ENCODE peak calls at places on chromosome 18, in four cellular contexts. H is ovary, P is Panc1, E is kidney. M is an unnamed sample.
A peak's percentile ranks its signal among the peaks of the same experiment; 100 is the strongest.

GRCh38 chr18:39494211-39494896 is 1928.8 kb upstream of the CELF4 start:
- DNase-seq in H (no peak), P (no peak), E (no peak), M (no peak)

GRCh38 chr18:11501352-11501751 is 108.0 kb upstream of the SLC35G4 start:
- DNase-seq in H (no peak), P (no peak), E (no peak), M (no peak)

GRCh38 chr18:48599391-48599790 is 60.6 kb downstream of the CTIF start:
- DNase-seq in H (no peak), P (no peak), E (no peak), M (no peak)

GRCh38 chr18:73884868-73885267 is 262.8 kb downstream of the FBXO15 start:
- DNase-seq in H (no peak), P (no peak), E (no peak), M (no peak)

GRCh38 chr18:77872166-77872565 is 622.5 kb downstream of the GALR1 start:
- DNase-seq in H (no peak), P (no peak), E (no peak), M (no peak)

GRCh38 chr18:374735-375168 is 106.9 kb upstream of the THOC1 start:
- DNase-seq in H (no peak), P (no peak), E (no peak), M (no peak)

GRCh38 chr18:50429207-50429948 is 54.5 kb downstream of the SKA1 start:
- DNase-seq in H (no peak), P (no peak), E (no peak), M (no peak)

GRCh38 chr18:55275042-55275897 is 312.7 kb downstream of the TCF4 start:
- DNase-seq in H (no peak), P (no peak), E (no peak), M (no peak)

GRCh38 chr18:61735564-61736102 is 157.2 kb downstream of the RNF152 start:
- DNase-seq in H (no peak), P (no peak), E (no peak), M (no peak)

GRCh38 chr18:35045121-35045520 is 3.9 kb downstream of the MAPRE2 start:
- DNase-seq in H (no peak), P (no peak), E (no peak), M (no peak)
- H3K4me3 ChIP-seq in H (no peak overlapping the region), P (no peak overlapping the region), E (no peak overlapping the region), M (no peak overlapping the region)

GRCh38 chr18:4020026-4020425 is 435.1 kb downstream of the DLGAP1 start:
- DNase-seq in H (no peak), P (no peak), E (no peak), M (no peak)

GRCh38 chr18:4016391-4017049 is 438.6 kb downstream of the DLGAP1 start:
- DNase-seq in H (no peak), P (no peak), E (no peak), M (no peak)

DNA sequence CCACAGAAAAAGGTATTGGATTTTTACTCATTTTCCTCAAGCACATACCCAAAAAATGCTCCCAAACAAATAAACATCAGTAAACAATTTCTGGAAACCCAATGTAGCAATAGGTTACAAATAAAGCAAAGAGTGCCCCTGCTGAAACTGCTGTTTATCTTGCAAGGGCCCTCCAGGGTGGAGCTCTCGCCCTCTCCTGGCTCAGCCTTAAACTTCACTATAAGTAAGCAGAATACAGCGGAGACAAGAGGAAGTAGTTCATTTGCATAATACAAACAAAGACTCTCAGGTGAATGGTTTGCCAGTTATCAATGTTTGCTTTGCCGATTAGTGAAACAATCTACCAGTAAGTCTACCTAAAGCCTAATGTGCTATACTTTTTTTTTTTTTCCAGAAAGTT is 437.6 kb downstream of the DLGAP1 start:
- DNase-seq in H (no peak), P (no peak), E (no peak), M (peak; percentile 11)
- TF ChIP-seq CTCF in H (no peak), P (peak; percentile 62), E (no peak), M (peak; percentile 49)

DNA sequence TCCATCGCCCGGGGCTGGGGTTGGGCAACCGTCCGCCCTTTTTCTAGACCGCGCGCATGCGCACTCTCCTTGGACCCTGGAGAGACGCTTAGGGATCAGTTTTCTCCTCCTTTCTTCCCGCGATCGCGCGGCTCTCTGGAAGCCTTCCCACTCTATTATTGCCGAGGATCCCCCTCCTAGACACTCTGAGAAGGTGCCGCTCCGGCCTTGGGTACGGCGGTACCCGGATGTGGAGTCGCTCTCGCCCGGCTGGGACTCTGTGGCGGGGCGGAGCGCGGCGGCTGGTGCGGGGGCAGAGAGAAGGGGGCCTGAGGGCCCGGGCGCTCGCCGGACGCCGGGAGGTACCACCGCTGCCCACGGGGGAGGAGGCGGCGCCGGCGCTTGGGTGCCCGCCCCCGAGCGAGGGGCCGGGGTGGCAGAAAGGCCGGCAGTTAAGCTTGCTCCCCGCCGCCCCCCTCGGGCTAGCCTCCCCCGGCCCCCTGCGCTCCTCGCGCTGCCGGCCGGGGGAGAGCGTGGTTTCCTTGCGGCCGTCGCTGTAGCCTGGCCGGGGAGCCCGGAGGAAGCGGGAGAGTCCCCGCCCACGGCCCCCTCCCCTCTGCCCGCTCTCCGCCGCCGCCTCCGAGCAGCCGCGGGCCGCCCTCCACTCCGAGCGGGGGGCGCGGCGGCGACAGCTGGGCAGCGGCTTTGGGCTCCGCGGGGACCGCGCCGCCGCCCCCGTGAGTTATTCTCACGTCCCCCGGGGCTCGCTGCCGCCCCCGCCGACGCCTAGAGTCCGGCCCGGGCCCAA is at the start of gene MIB1:
- DNase-seq in H (peak; percentile 99), P (no peak), E (peak; percentile 99), M (no peak)
- H3K4me3 ChIP-seq in H (peak within 1 kb of the TSS; percentile 96), P (peak within 1 kb of the TSS; percentile 91), E (peak within 1 kb of the TSS; percentile 85), M (peak within 1 kb of the TSS; percentile 75)

GRCh38 chr18:64854112-64854511 is 705.2 kb upstream of the LINC00305 start:
- DNase-seq in H (no peak), P (no peak), E (no peak), M (no peak)
- TF ChIP-seq CTCF in H (no peak), P (no peak), E (no peak), M (no peak)

GRCh38 chr18:3266062-3266608 is 4.2 kb downstream of the MYL12B start:
- DNase-seq in H (no peak), P (no peak), E (no peak), M (no peak)
- H3K4me3 ChIP-seq in H (no peak overlapping the region), P (peak overlapping the region; percentile 33), E (peak overlapping the region; percentile 10), M (no peak overlapping the region)

M was measured in LNCaP clone FGC.